ENCODE peak calls at places on chromosomes 3 and 15, in four cellular contexts. P is GM12878; C is epithelial cell of prostate; Q is CD4-positive, CD25-positive, alpha-beta regulatory T cell. J is an unnamed sample.
A peak's percentile ranks its signal among the peaks of the same experiment; 100 is the strongest.

GRCh38 chr3:47961815-47962606 is 54.2 kb downstream of the MAP4 start:
- DNase-seq in P (no peak), C (peak; percentile 14), Q (peak; percentile 85), J (no peak)

GRCh38 chr3:171556133-171556532 is 95.9 kb upstream of the TNIK start:
- DNase-seq in P (no peak), C (no peak), Q (no peak), J (no peak)

GRCh38 chr3:69343875-69344274 is 42.0 kb downstream of the FRMD4B start:
- DNase-seq in P (no peak), C (no peak), Q (no peak), J (no peak)

GRCh38 chr15:90002428-90002844 is 1.3 kb downstream of the ZNF710 start:
- DNase-seq in P (no peak), C (no peak), Q (peak; percentile 41), J (peak; percentile 78)

GRCh38 chr15:47998523-47999113 is 122.2 kb upstream of the SLC24A5 start:
- DNase-seq in P (no peak), C (no peak), Q (no peak), J (no peak)

GRCh38 chr3:56421205-56421604 is 47.1 kb downstream of the ERC2 start:
- DNase-seq in P (no peak), C (no peak), Q (no peak), J (no peak)

GRCh38 chr3:175606650-175607318 is 747.6 kb downstream of the NAALADL2 start:
- DNase-seq in P (no peak), C (no peak), Q (no peak), J (no peak)

GRCh38 chr3:197752107-197752506 is 2.4 kb downstream of the FYTTD1 start:
- DNase-seq in P (no peak), C (no peak), Q (no peak), J (no peak)

GRCh38 chr15:78049691-78050440 is 27.6 kb downstream of the TBC1D2B start:
- DNase-seq in P (peak; percentile 68), C (no peak), Q (peak; percentile 84), J (no peak)

GRCh38 chr15:78048410-78048946 is 29.0 kb downstream of the TBC1D2B start:
- DNase-seq in P (no peak), C (no peak), Q (no peak), J (no peak)

GRCh38 chr15:78051622-78052405 is 25.7 kb downstream of the TBC1D2B start:
- DNase-seq in P (no peak), C (no peak), Q (peak; percentile 35), J (no peak)

GRCh38 chr15:78050851-78051250 is 26.7 kb downstream of the TBC1D2B start:
- DNase-seq in P (no peak), C (no peak), Q (no peak), J (no peak)

GRCh38 chr15:78050441-78050809 is 27.1 kb downstream of the TBC1D2B start:
- DNase-seq in P (no peak), C (no peak), Q (no peak), J (no peak)
- H3K27ac ChIP-seq in P (peak overlapping the region; percentile 53), C (peak overlapping the region; percentile 16), Q (peak overlapping the region; percentile 84), J (peak overlapping the region; percentile 71)

GRCh38 chr3:151873433-151873832 is at the start of gene SUCNR1:
- DNase-seq in P (no peak), C (no peak), Q (no peak), J (no peak)

GRCh38 chr3:151869186-151869585 is 4.3 kb upstream of the SUCNR1 start:
- DNase-seq in P (no peak), C (no peak), Q (no peak), J (no peak)

GRCh38 chr3:151875759-151876158 is 2.3 kb downstream of the SUCNR1 start:
- DNase-seq in P (peak; percentile 28), C (no peak), Q (peak; percentile 16), J (no peak)

GRCh38 chr3:151866711-151867410 is 6.6 kb upstream of the SUCNR1 start:
- DNase-seq in P (no peak), C (no peak), Q (no peak), J (no peak)

DNA sequence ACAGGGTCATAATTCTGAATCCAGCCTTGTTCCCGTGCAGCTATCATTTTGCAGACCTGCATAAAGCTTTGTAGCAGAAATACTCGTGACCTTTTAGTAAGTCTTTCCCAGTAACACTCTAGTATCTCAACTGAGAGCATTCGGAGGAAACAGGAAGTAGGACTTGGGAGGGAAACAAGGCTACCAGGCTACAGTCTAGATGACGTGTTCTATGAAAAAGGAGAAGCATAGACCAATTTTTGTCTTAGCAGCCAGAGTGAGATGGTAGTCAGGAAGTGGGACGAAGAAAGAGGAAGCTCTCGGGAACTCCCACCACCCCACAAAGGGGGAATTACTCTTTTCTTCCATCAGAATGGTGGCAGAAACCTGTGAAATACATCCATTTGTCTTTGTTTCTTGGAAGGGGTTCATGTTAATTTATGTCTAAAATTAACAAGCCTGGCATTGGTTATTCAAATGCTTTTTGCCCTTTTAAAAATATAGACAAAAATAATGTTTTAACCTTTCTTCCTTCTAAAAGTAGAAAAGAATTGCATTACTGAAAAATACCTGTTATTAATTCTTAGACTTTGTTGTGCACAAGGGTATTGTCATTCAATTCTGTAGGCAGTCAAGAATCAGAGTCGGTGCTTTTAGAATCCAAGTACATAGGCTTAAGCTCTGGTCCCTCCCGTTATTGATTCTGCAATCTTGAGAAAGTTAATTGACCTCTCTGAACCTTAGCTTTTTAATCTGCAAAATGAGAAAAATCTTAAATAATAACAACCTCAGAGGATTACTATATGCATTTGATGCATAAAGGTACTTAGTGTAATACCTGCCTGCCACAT is 1.6 kb upstream of the SUCNR1 start:
- DNase-seq in P (peak; percentile 60), C (no peak), Q (peak; percentile 27), J (no peak)
- H3K27ac ChIP-seq in P (no peak overlapping the region), C (no peak overlapping the region), Q (no peak overlapping the region), J (no peak overlapping the region)

GRCh38 chr3:72580910-72581309 is 267.3 kb downstream of the SHQ1 start:
- DNase-seq in P (no peak), C (no peak), Q (no peak), J (no peak)

GRCh38 chr3:72580246-72580756 is 267.9 kb downstream of the SHQ1 start:
- DNase-seq in P (no peak), C (no peak), Q (no peak), J (no peak)

GRCh38 chr3:72582211-72582878 is 265.9 kb downstream of the SHQ1 start:
- DNase-seq in P (peak; percentile 76), C (no peak), Q (no peak), J (no peak)

GRCh38 chr3:72584262-72584661 is 264.0 kb downstream of the SHQ1 start:
- DNase-seq in P (no peak), C (no peak), Q (no peak), J (no peak)

GRCh38 chr3:72582963-72583362 is 265.3 kb downstream of the SHQ1 start:
- DNase-seq in P (no peak), C (no peak), Q (no peak), J (no peak)
- H3K27ac ChIP-seq in P (no peak overlapping the region), C (no peak overlapping the region), Q (no peak overlapping the region), J (no peak overlapping the region)

DNA sequence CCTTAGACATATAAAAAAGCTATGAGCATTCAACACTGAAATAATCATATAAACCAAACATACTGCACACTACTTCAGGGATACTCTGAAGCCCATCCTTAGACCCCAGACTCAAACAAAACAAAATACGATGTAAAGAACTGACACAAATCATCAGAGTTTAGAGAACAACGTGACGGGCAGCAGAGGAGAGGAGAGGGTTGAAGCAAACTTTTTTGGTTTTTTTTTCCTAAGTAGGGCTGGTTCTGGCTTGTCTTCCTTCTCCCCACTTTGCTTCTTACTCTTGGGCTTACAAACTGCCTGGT is 34.7 kb downstream of the GAP43 start:
- DNase-seq in P (no peak), C (no peak), Q (no peak), J (no peak)
- H3K27ac ChIP-seq in P (peak overlapping the region; percentile 78), C (peak overlapping the region; percentile 49), Q (peak overlapping the region; percentile 70), J (peak overlapping the region; percentile 98)

GRCh38 chr15:80157215-80157614 is 4.4 kb downstream of the FAH start:
- DNase-seq in P (no peak), C (no peak), Q (no peak), J (no peak)

GRCh38 chr15:80153900-80154299 is 1.1 kb downstream of the FAH start:
- DNase-seq in P (no peak), C (no peak), Q (no peak), J (no peak)

GRCh38 chr15:80155001-80155377 is 2.2 kb downstream of the FAH start:
- DNase-seq in P (no peak), C (no peak), Q (no peak), J (no peak)

GRCh38 chr15:80154336-80154735 is 1.5 kb downstream of the FAH start:
- DNase-seq in P (no peak), C (no peak), Q (no peak), J (no peak)

DNA sequence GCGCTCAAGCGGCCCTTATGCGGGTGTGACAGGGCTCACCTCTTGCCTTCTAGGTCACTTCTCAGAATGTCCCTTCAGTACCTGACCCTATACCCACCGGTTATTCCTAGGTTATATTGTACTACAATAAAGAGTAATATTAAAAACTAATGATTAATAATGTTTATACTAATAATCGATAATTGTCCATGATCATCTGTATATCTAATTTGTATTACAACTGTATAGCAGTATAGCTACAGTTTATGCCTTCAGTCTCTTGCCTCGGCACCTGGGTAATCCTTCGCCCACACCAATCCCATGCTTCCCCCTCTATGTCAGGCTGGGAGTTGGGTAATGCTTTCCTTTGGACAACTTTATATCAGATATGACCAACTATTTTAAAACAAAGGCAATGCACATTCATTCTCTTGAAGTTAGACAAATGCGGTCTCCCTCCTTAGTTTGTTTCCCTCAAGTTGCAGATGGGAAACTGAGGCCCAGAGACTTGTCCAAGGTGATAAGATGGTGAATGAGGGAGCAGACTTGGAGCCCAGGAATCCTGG is 3.4 kb downstream of the FAH start:
- DNase-seq in P (no peak), C (no peak), Q (no peak), J (no peak)
- H3K27ac ChIP-seq in P (no peak overlapping the region), C (no peak overlapping the region), Q (no peak overlapping the region), J (no peak overlapping the region)

J was measured in sigmoid colon.